ENCODE peak calls at places on chromosomes 6 and 20, in four cellular contexts. D, R, T and S are unnamed samples.
A peak's percentile ranks its signal among the peaks of the same experiment; 100 is the strongest.

GRCh38 chr20:38132156-38132909 is 32.7 kb downstream of the TGM2 start:
- DNase-seq in D (no peak), R (no peak), T (no peak), S (no peak)

GRCh38 chr6:51841656-51842055 is 245.8 kb downstream of the PKHD1 start:
- DNase-seq in D (no peak), R (no peak), T (no peak), S (no peak)

GRCh38 chr6:125866433-125866832 is 75.7 kb downstream of the NCOA7 start:
- DNase-seq in D (no peak), R (no peak), T (no peak), S (no peak)

GRCh38 chr6:87182321-87182720 is 27.0 kb downstream of the ZNF292 start:
- DNase-seq in D (no peak), R (no peak), T (no peak), S (no peak)

GRCh38 chr20:17882065-17882833 is 86.3 kb downstream of the SNX5 start:
- DNase-seq in D (no peak), R (no peak), T (peak; percentile 60), S (no peak)

GRCh38 chr6:72855471-72855870 is 233.6 kb downstream of the KCNQ5 start:
- DNase-seq in D (no peak), R (no peak), T (no peak), S (no peak)

GRCh38 chr6:42960243-42961019 is at the start of gene GNMT:
- DNase-seq in D (peak; percentile 43), R (no peak), T (peak; percentile 58), S (peak; percentile 47)

GRCh38 chr6:34934516-34934915 is 45.5 kb downstream of the ANKS1A start:
- DNase-seq in D (no peak), R (no peak), T (peak; percentile 70), S (no peak)

GRCh38 chr20:19351542-19351941 is 139.1 kb downstream of the SLC24A3 start:
- DNase-seq in D (no peak), R (no peak), T (no peak), S (no peak)

GRCh38 chr6:133259561-133259960 is 18.4 kb downstream of the EYA4 start:
- DNase-seq in D (no peak), R (no peak), T (no peak), S (no peak)

GRCh38 chr6:36594816-36595167 is 630 bp downstream of the SRSF3 start:
- DNase-seq in D (no peak), R (no peak), T (no peak), S (no peak)

GRCh38 chr20:25584905-25585704 is at the start of gene NINL:
- DNase-seq in D (peak; percentile 81), R (no peak), T (peak; percentile 34), S (peak; percentile 38)

GRCh38 chr6:169449221-169449620 is 195.6 kb upstream of the THBS2 start:
- DNase-seq in D (no peak), R (no peak), T (no peak), S (no peak)

GRCh38 chr6:72524011-72524645 is 97.7 kb upstream of the KCNQ5 start:
- DNase-seq in D (no peak), R (no peak), T (no peak), S (no peak)

GRCh38 chr6:89323461-89324098 is 8.5 kb upstream of the GABRR2 start:
- DNase-seq in D (no peak), R (no peak), T (no peak), S (no peak)

GRCh38 chr6:34557228-34557627 is 1.1 kb upstream of the SPDEF start:
- DNase-seq in D (no peak), R (no peak), T (no peak), S (no peak)

GRCh38 chr6:116012966-116013365 is 47.7 kb downstream of the FRK start:
- DNase-seq in D (no peak), R (no peak), T (no peak), S (no peak)

GRCh38 chr20:10236540-10237533 is 18.2 kb downstream of the SNAP25 start:
- DNase-seq in D (no peak), R (no peak), T (no peak), S (no peak)

GRCh38 chr6:11585426-11586016 is 48.0 kb downstream of the TMEM170B start:
- DNase-seq in D (peak; percentile 29), R (no peak), T (no peak), S (no peak)
- TF ChIP-seq CTCF in D (peak; percentile 69), R (peak; percentile 63), T (peak; percentile 45), S (no peak)

GRCh38 chr6:154276810-154277577 is 79.6 kb downstream of the IPCEF1 start:
- DNase-seq in D (no peak), R (no peak), T (no peak), S (no peak)

GRCh38 chr6:154274175-154274574 is 82.4 kb downstream of the IPCEF1 start:
- DNase-seq in D (no peak), R (no peak), T (no peak), S (no peak)

DNA sequence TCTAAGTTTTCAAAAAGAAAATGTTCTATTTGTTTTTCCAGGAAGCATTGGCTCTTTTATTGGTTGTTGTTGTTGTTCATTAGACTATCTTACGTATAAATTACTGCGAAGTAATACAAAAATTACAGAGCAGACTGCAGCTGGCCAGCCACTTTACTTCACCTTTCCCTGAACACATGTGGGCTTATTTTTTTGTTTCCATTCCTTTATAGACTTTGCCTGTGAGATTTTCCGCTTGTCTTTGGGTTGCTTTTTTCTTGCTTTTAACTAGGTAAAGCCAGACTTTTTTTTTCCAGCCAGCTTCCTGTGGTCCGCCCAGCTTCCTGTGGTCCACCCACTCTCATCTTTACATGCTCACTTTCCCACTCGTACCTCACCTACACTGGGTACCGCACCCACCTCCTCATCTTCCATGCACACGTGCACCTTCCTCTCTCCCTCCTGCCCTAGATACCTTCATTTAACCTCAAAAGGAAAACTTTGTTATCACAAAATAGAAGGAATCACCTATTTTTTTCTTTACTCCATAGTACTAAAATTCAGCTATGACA is 79.0 kb downstream of the IPCEF1 start:
- DNase-seq in D (no peak), R (no peak), T (no peak), S (no peak)
- TF ChIP-seq CTCF in D (no peak), R (no peak), T (no peak), S (no peak)

DNA sequence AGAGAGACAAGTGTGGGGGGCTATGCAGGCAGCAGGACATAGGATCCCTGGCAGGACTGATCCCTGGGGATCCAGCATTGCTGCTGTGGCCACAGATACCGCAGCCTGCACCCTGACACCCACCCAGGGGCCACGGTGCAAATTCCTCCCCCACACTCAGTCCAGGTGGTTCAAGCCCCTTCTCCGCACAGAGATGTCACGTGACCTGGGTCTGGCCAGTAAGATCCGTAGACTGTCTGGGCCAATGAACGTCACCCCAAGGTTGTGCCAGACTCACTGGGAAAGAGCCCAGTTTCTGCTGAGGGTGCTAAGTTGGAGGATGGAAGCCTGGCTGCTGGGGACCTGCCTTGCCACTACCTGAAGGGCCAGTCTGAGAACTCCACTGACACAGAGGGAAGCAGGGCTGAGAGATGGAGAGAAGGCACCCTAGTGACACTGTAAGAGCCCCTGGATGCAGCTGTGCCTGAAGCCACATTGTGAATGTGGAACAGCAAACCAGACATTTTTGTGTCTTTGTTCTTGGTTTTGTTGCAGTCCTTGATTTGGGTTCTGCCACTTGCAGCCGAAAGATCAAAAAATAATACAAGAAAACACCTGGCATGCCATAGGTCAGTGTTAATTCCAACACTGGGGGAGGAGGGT is 228.6 kb downstream of the PREX1 start:
- DNase-seq in D (no peak), R (no peak), T (no peak), S (no peak)
- TF ChIP-seq CTCF in D (no peak), R (no peak), T (no peak), S (no peak)

DNA sequence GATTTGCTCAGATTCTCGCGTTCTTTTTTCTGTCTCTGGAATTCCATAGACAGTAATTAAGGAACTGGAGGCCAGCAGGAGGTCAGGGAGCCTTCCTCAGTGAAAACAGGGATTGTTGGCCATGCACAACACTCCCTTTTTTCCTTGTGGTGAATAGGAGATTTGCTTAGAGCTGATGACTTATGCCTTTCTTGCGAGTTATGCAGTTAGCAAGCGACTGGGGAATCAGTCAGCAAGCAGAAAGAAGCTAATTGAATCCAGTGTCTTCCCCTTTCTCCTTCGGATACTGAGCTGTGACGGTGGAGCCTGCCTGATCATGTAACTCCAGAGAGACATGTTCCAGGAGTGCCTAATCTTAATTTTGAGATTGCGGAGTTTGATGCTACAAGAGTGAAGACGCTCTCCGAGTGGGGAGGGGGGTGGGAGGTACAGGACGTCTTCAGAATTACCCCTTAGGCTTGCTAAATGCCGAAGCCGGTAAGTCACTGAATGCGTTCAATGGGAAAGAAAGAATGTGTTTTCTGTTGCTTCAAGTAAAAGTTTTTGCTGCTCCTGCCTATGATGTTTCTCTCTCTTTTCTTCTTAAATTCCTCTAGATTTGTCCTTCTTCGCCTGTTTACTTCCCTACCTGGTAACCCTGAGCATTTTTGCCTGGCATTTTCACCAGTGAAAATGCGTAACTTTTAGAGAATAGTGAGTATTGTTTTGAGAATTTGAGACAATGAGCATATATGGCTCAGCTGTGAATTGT is 165.9 kb downstream of the SASH1 start:
- DNase-seq in D (no peak), R (no peak), T (no peak), S (no peak)
- TF ChIP-seq CTCF in D (no peak), R (no peak), T (no peak), S (no peak)

GRCh38 chr6:62162858-62163257 is 123.2 kb downstream of the KHDRBS2 start:
- DNase-seq in D (no peak), R (no peak), T (no peak), S (no peak)
- TF ChIP-seq CTCF in D (no peak), R (no peak), T (no peak), S (no peak)

DNA sequence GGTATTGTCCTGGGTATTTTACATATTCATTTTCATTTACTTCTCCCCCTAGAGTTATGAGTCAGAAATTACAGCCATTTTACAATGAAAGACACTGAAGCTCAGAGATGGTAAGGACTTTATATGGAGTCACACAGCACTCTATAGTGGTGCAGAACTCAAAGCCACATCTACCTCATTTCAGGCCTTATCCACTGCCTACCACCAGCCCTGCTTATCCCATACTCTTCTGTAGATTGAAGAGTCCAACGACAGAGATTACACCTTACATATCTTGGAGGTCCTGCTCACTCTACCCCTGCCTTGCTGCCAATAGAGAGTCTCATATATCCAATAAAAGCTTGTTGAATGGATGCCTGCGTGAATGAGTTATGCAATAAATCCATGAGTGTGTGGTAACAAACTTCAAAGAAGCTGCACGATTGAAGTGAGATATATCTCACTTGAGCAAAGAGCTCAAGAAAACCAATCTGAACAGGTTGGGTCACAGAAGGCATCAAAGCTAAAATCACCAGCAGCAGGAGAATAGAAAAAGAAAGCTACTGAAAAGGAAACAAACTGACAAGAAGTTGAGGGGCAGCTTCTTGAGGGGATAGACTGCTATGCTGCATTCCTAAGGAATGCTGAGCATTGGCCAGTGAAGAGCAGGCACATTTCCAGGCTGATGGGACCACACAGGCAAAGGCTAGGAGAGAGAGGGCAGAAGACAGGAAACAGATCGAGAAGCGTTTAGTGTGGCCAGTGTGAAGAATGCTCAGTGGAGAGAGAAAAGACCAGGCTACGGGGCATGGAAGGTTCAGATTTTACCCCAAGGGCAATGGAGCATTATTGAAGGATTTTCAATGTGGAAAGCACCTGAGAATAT is 585.6 kb downstream of the DHX35 start:
- DNase-seq in D (no peak), R (no peak), T (no peak), S (no peak)
- TF ChIP-seq CTCF in D (peak; percentile 18), R (no peak), T (no peak), S (no peak)